ENCODE peak calls at places on chromosomes 5 and 9, in eight cellular contexts. R is uterus; O is A673; C is tibial artery; X is fibroblast of lung; L is iPS DF 6.9; Z is CD8-positive, alpha-beta memory T cell; V is heart left ventricle. T is an unnamed sample.
A peak's percentile ranks its signal among the peaks of the same experiment; 100 is the strongest.

GRCh38 chr5:98742395-98743073 is 30.9 kb upstream of the RGMB start:
- DNase-seq in R (no peak), O (peak; percentile 12), C (no peak), X (no peak), L (no peak), Z (no peak), V (no peak), T (no peak)

GRCh38 chr9:17402309-17402708 is 176.6 kb upstream of the SH3GL2 start:
- DNase-seq in R (no peak), O (peak; percentile 42), C (no peak), X (peak; percentile 49), L (no peak), Z (no peak), V (no peak), T (no peak)

GRCh38 chr9:90053027-90053426 is 448.2 kb downstream of the GADD45G start:
- DNase-seq in R (no peak), O (peak; percentile 18), C (no peak), X (no peak), L (peak; percentile 20), Z (no peak), V (no peak), T (no peak)

GRCh38 chr5:73093943-73094342 is 26.4 kb upstream of the TMEM171 start:
- DNase-seq in R (no peak), O (no peak), C (no peak), X (peak; percentile 53), L (no peak), Z (no peak), V (no peak), T (no peak)

GRCh38 chr5:55904152-55904551 is 53.0 kb downstream of the IL31RA start:
- DNase-seq in R (no peak), O (no peak), C (no peak), X (peak; percentile 34), L (no peak), Z (no peak), V (no peak), T (no peak)

GRCh38 chr9:4262735-4263141 is 37.1 kb downstream of the GLIS3 start:
- DNase-seq in R (no peak), O (peak; percentile 58), C (no peak), X (peak; percentile 34), L (no peak), Z (no peak), V (no peak), T (no peak)

GRCh38 chr9:20417695-20418094 is 204.6 kb downstream of the MLLT3 start:
- DNase-seq in R (no peak), O (no peak), C (no peak), X (no peak), L (no peak), Z (no peak), V (no peak), T (no peak)

GRCh38 chr5:149063017-149063687 is at the start of gene SH3TC2:
- DNase-seq in R (no peak), O (peak; percentile 76), C (no peak), X (peak; percentile 31), L (peak; percentile 35), Z (no peak), V (peak; percentile 69), T (no peak)

GRCh38 chr5:138022912-138023311 is 10.0 kb downstream of the FAM13B start:
- DNase-seq in R (no peak), O (no peak), C (no peak), X (no peak), L (no peak), Z (no peak), V (no peak), T (no peak)

GRCh38 chr9:131395027-131395744 is 1.3 kb downstream of the PRRC2B start:
- DNase-seq in R (no peak), O (no peak), C (no peak), X (no peak), L (no peak), Z (peak; percentile 86), V (no peak), T (peak; percentile 94)

GRCh38 chr5:110757118-110757729 is 18.4 kb downstream of the SLC25A46 start:
- DNase-seq in R (no peak), O (peak; percentile 59), C (no peak), X (peak; percentile 80), L (peak; percentile 11), Z (no peak), V (no peak), T (no peak)

GRCh38 chr9:136512651-136513066 is 29.8 kb upstream of the SEC16A start:
- DNase-seq in R (no peak), O (no peak), C (no peak), X (no peak), L (no peak), Z (no peak), V (no peak), T (no peak)

GRCh38 chr5:172733179-172733973 is 37.6 kb downstream of the DUSP1 start:
- DNase-seq in R (peak; percentile 87), O (no peak), C (peak; percentile 92), X (peak; percentile 94), L (no peak), Z (no peak), V (peak; percentile 88), T (no peak)

GRCh38 chr5:168290902-168291280 is 554 bp upstream of the WWC1 start:
- DNase-seq in R (no peak), O (no peak), C (no peak), X (no peak), L (no peak), Z (no peak), V (no peak), T (no peak)

GRCh38 chr9:110891760-110892159 is 146.5 kb downstream of the LPAR1 start:
- DNase-seq in R (no peak), O (peak; percentile 80), C (no peak), X (peak; percentile 54), L (no peak), Z (no peak), V (no peak), T (no peak)

GRCh38 chr9:98875536-98875935 is 68.1 kb downstream of the GALNT12 start:
- DNase-seq in R (no peak), O (no peak), C (no peak), X (no peak), L (no peak), Z (no peak), V (no peak), T (no peak)

GRCh38 chr5:170159101-170159698 is 53.5 kb downstream of the FOXI1 start:
- DNase-seq in R (no peak), O (no peak), C (no peak), X (no peak), L (no peak), Z (no peak), V (no peak), T (no peak)

GRCh38 chr9:91845839-91846238 is 104.2 kb downstream of the ROR2 start:
- DNase-seq in R (no peak), O (peak; percentile 19), C (no peak), X (no peak), L (no peak), Z (no peak), V (no peak), T (no peak)

GRCh38 chr5:15539951-15540350 is 40.0 kb downstream of the FBXL7 start:
- DNase-seq in R (no peak), O (no peak), C (no peak), X (no peak), L (no peak), Z (no peak), V (no peak), T (no peak)

GRCh38 chr5:39779836-39780235 is 355.1 kb upstream of the DAB2 start:
- DNase-seq in R (no peak), O (no peak), C (no peak), X (no peak), L (no peak), Z (no peak), V (no peak), T (no peak)

GRCh38 chr9:131840220-131840619 is 100.3 kb upstream of the RAPGEF1 start:
- DNase-seq in R (no peak), O (no peak), C (no peak), X (no peak), L (no peak), Z (no peak), V (no peak), T (no peak)

GRCh38 chr9:124285903-124286291 is 28.1 kb downstream of the NEK6 start:
- DNase-seq in R (peak; percentile 81), O (no peak), C (peak; percentile 96), X (peak; percentile 98), L (no peak), Z (no peak), V (peak; percentile 76), T (peak; percentile 49)

GRCh38 chr5:137078171-137078665 is 420.9 kb downstream of the SPOCK1 start:
- DNase-seq in R (no peak), O (no peak), C (no peak), X (no peak), L (no peak), Z (no peak), V (no peak), T (no peak)

DNA sequence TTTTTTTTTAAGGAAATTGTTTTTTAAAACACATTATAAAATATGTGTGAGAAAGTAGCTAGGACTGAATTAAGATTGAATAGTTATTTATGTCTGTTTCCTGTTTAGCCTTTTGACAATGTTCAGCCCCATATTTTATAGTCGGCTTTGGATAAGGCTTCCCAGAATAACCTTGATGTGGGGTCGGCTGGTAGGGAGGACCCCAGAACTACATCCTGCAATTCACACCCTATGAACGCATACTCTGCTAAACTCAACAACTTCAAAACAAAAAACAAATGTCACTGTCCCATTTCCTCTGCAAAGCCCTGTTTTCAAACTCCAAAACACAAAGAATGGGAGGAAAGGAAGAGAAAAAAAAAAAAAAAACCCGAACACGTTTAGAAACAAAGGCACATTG is 63.1 kb downstream of the ARL15 start:
- DNase-seq in R (no peak), O (no peak), C (no peak), X (no peak), L (no peak), Z (no peak), V (no peak), T (no peak)
- H3K4me1 ChIP-seq in R (no peaks in the 10 kb centered on the region), O (no peaks in the 10 kb centered on the region), C (no peaks in the 10 kb centered on the region), X (no peaks in the 10 kb centered on the region), L (no peaks in the 10 kb centered on the region), Z (no peaks in the 10 kb centered on the region), V (peaks cover 24% of the 10 kb centered on the region), T (no peaks in the 10 kb centered on the region)

GRCh38 chr5:158699336-158699735 is 400.4 kb downstream of the EBF1 start:
- DNase-seq in R (no peak), O (no peak), C (no peak), X (no peak), L (no peak), Z (no peak), V (no peak), T (no peak)
- H3K4me1 ChIP-seq in R (peaks cover 15% of the 10 kb centered on the region), O (no peaks in the 10 kb centered on the region), C (peaks cover 59% of the 10 kb centered on the region), X (peaks cover 16% of the 10 kb centered on the region), L (peaks cover 5% of the 10 kb centered on the region), Z (no peaks in the 10 kb centered on the region), V (no peaks in the 10 kb centered on the region), T (no peaks in the 10 kb centered on the region)

DNA sequence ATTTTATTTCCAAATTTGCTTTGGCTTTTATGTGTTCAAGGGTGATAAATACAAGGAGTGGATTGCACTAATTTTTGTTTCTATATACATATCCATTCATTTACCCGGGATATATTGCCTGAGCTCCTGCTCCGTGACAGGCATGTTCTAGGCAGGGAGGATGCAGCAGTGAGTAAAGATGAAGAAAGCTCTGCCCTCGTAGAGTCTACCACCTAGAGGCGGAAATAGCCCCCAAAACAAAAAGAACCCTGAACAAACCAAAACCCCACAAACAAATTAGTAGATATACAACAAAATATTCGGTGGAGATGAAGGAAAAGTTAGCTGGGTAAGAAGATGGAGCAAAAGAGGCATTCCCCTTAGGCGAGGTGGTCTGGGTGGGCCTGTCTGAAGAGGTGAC is 164.0 kb downstream of the MACROH2A1 start:
- DNase-seq in R (no peak), O (no peak), C (no peak), X (no peak), L (no peak), Z (no peak), V (no peak), T (no peak)
- H3K4me1 ChIP-seq in R (peaks cover 7% of the 10 kb centered on the region), O (no peaks in the 10 kb centered on the region), C (peaks cover 28% of the 10 kb centered on the region), X (peaks cover 11% of the 10 kb centered on the region), L (peaks cover 2% of the 10 kb centered on the region), Z (no peaks in the 10 kb centered on the region), V (peaks cover 23% of the 10 kb centered on the region), T (no peaks in the 10 kb centered on the region)

GRCh38 chr9:111920531-111920930 is 23.9 kb downstream of the UGCG start:
- DNase-seq in R (no peak), O (no peak), C (no peak), X (no peak), L (no peak), Z (no peak), V (no peak), T (no peak)
- H3K4me1 ChIP-seq in R (no peaks in the 10 kb centered on the region), O (peaks cover 34% of the 10 kb centered on the region), C (no peaks in the 10 kb centered on the region), X (peaks cover 3% of the 10 kb centered on the region), L (no peaks in the 10 kb centered on the region), Z (peaks cover 20% of the 10 kb centered on the region), V (peaks cover 20% of the 10 kb centered on the region), T (peaks cover 28% of the 10 kb centered on the region)

T was measured in CD4-positive, alpha-beta memory T cell.